ENCODE peak calls at places on chromosomes 2 and 18, in seven cellular contexts. W, M, V, R, K, X and D are unnamed samples.

GRCh38 chr2:222878284-222878876 is 17.5 kb downstream of the ACSL3 start:
- DNase-seq in W (no peak), M (no peak), V (no peak), R (no peak), K (no peak), X (no peak), D (no peak)

GRCh38 chr2:3111267-3111666 is 266.4 kb downstream of the EIPR1 start:
- DNase-seq in W (no peak), M (no peak), V (no peak), R (no peak), K (no peak), X (no peak), D (no peak)

GRCh38 chr2:99851091-99851490 is 291.3 kb downstream of the AFF3 start:
- DNase-seq in W (no peak), M (no peak), V (no peak), R (no peak), K (no peak), X (no peak), D (no peak)

GRCh38 chr2:186201371-186201770 is 284.7 kb upstream of the ZC3H15 start:
- DNase-seq in W (no peak), M (no peak), V (no peak), R (no peak), K (no peak), X (no peak), D (no peak)

GRCh38 chr2:150165988-150166965 is 321.2 kb downstream of the RND3 start:
- DNase-seq in W (no peak), M (no peak), V (no peak), R (no peak), K (peak), X (no peak), D (no peak)

GRCh38 chr2:104502904-104503303 is 351.0 kb upstream of the POU3F3 start:
- DNase-seq in W (no peak), M (no peak), V (no peak), R (no peak), K (no peak), X (no peak), D (no peak)

GRCh38 chr18:23324056-23324811 is 128.9 kb upstream of the RIOK3 start:
- DNase-seq in W (no peak), M (no peak), V (no peak), R (no peak), K (no peak), X (no peak), D (no peak)

GRCh38 chr18:61589053-61589723 is 256.0 kb downstream of the CDH20 start:
- DNase-seq in W (no peak), M (no peak), V (no peak), R (no peak), K (peak), X (no peak), D (no peak)

GRCh38 chr2:163319006-163319405 is 416.8 kb downstream of the FIGN start:
- DNase-seq in W (peak), M (no peak), V (no peak), R (no peak), K (no peak), X (no peak), D (no peak)

GRCh38 chr2:196208915-196209314 is 37.5 kb upstream of the STK17B start:
- DNase-seq in W (no peak), M (no peak), V (no peak), R (no peak), K (no peak), X (no peak), D (no peak)

GRCh38 chr2:95271381-95271971 is 2.8 kb upstream of the PROM2 start:
- DNase-seq in W (no peak), M (peak), V (peak), R (peak), K (no peak), X (no peak), D (no peak)

GRCh38 chr2:239211391-239212094 is 189.3 kb downstream of the HDAC4 start:
- DNase-seq in W (no peak), M (no peak), V (no peak), R (no peak), K (no peak), X (no peak), D (no peak)

GRCh38 chr2:238334885-238335284 is 14.6 kb downstream of the TRAF3IP1 start:
- DNase-seq in W (no peak), M (no peak), V (no peak), R (no peak), K (no peak), X (no peak), D (no peak)

GRCh38 chr2:114754907-114755563 is 312.6 kb downstream of the DPP10 start:
- DNase-seq in W (no peak), M (no peak), V (no peak), R (no peak), K (peak), X (no peak), D (no peak)